ENCODE peak calls at places on chromosomes 7 and 10, in five cellular contexts. One of them, this sample, is unnamed.
A peak's percentile ranks its signal among the peaks of the same experiment; 100 is the strongest.

GRCh38 chr7:16975712-16976111 is 93.9 kb upstream of the AGR3 start:
- DNase-seq in psoas muscle: no peak
- DNase-seq in cardiac muscle cell: no peak
- DNase-seq in uterus: no peak
- DNase-seq in CD8-positive, alpha-beta T cell: no peak
- DNase-seq in this sample: no peak

GRCh38 chr7:69564454-69565417 is 33.5 kb upstream of the AUTS2 start:
- DNase-seq in psoas muscle: no peak
- DNase-seq in cardiac muscle cell: peak; percentile 86
- DNase-seq in uterus: peak; percentile 19
- DNase-seq in CD8-positive, alpha-beta T cell: no peak
- DNase-seq in this sample: no peak

GRCh38 chr10:11822809-11823121 is 391 bp upstream of the PROSER2 start:
- DNase-seq in psoas muscle: no peak
- DNase-seq in cardiac muscle cell: no peak
- DNase-seq in uterus: no peak
- DNase-seq in CD8-positive, alpha-beta T cell: no peak
- DNase-seq in this sample: no peak

GRCh38 chr10:10831085-10831484 is 186.6 kb upstream of the CELF2 start:
- DNase-seq in psoas muscle: peak; percentile 58
- DNase-seq in cardiac muscle cell: peak; percentile 80
- DNase-seq in uterus: peak; percentile 32
- DNase-seq in CD8-positive, alpha-beta T cell: no peak
- DNase-seq in this sample: peak; percentile 94

GRCh38 chr10:93819520-93819919 is 61.8 kb downstream of the LGI1 start:
- DNase-seq in psoas muscle: no peak
- DNase-seq in cardiac muscle cell: no peak
- DNase-seq in uterus: no peak
- DNase-seq in CD8-positive, alpha-beta T cell: no peak
- DNase-seq in this sample: no peak

GRCh38 chr7:13724631-13725566 is 264.6 kb downstream of the ETV1 start:
- DNase-seq in psoas muscle: no peak
- DNase-seq in cardiac muscle cell: no peak
- DNase-seq in uterus: no peak
- DNase-seq in CD8-positive, alpha-beta T cell: no peak
- DNase-seq in this sample: no peak

GRCh38 chr10:30216811-30217210 is 132.3 kb downstream of the MTPAP start:
- DNase-seq in psoas muscle: no peak
- DNase-seq in cardiac muscle cell: no peak
- DNase-seq in uterus: no peak
- DNase-seq in CD8-positive, alpha-beta T cell: no peak
- DNase-seq in this sample: no peak

GRCh38 chr7:134527979-134528371 is 608 bp downstream of the AKR1B10 start:
- DNase-seq in psoas muscle: peak; percentile 33
- DNase-seq in cardiac muscle cell: peak; percentile 71
- DNase-seq in uterus: no peak
- DNase-seq in CD8-positive, alpha-beta T cell: no peak
- DNase-seq in this sample: no peak

GRCh38 chr10:114565066-114565465 is 93.0 kb downstream of the ABLIM1 start:
- DNase-seq in psoas muscle: no peak
- DNase-seq in cardiac muscle cell: no peak
- DNase-seq in uterus: no peak
- DNase-seq in CD8-positive, alpha-beta T cell: no peak
- DNase-seq in this sample: no peak

GRCh38 chr7:44291066-44291732 is 34.2 kb downstream of the CAMK2B start:
- DNase-seq in psoas muscle: no peak
- DNase-seq in cardiac muscle cell: peak; percentile 99
- DNase-seq in uterus: peak; percentile 59
- DNase-seq in CD8-positive, alpha-beta T cell: peak; percentile 3
- DNase-seq in this sample: peak; percentile 48

GRCh38 chr7:130324270-130324669 is 20.3 kb upstream of the CPA5 start:
- DNase-seq in psoas muscle: no peak
- DNase-seq in cardiac muscle cell: no peak
- DNase-seq in uterus: no peak
- DNase-seq in CD8-positive, alpha-beta T cell: no peak
- DNase-seq in this sample: no peak

DNA sequence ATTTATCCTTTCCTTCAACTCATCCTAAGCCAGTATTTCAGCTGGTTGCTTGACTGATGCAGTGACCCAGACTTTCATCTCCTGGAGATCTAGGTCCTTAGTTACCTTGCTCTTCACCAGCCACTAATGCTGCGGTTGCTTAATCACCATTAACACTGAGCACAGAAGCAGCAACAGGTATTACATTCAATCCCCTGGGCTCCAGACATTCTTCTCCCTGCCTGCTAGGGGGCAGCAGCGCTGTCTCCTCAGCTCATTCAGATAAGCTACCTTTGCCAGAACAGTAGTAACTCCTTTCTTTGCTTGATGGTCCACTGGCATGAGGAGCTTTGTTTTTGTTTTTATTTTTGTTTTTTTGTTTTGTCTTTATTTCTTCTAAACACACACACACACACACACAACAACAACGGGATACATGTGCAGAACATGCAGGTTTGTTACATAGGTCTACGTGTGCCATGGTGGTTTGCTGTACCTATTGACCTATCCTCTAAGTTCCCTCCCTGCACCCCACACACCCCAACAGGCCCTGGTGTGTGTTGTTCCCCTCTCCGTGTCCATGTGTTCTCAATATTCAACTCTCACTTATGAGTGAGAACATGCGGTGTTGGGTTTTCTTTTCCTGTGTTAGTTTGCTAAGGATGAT is 1043.2 kb upstream of the C7orf33 start:
- DNase-seq in psoas muscle: no peak
- DNase-seq in cardiac muscle cell: peak; percentile 42
- DNase-seq in uterus: no peak
- DNase-seq in CD8-positive, alpha-beta T cell: no peak
- DNase-seq in this sample: no peak
- TF ChIP-seq CTCF in psoas muscle: no peak
- TF ChIP-seq CTCF in cardiac muscle cell: peak; percentile 60
- TF ChIP-seq CTCF in uterus: no peak
- TF ChIP-seq CTCF in CD8-positive, alpha-beta T cell: no peak
- TF ChIP-seq CTCF in this sample: no peak

GRCh38 chr10:15313844-15314243 is 57.2 kb downstream of the FAM171A1 start:
- DNase-seq in psoas muscle: no peak
- DNase-seq in cardiac muscle cell: peak; percentile 69
- DNase-seq in uterus: peak; percentile 21
- DNase-seq in CD8-positive, alpha-beta T cell: no peak
- DNase-seq in this sample: no peak
- H3K4me3 ChIP-seq in psoas muscle: no peak overlapping the region
- H3K4me3 ChIP-seq in cardiac muscle cell: no peak overlapping the region
- H3K4me3 ChIP-seq in uterus: no peak overlapping the region
- H3K4me3 ChIP-seq in CD8-positive, alpha-beta T cell: no peak overlapping the region
- H3K4me3 ChIP-seq in this sample: no peak overlapping the region

DNA sequence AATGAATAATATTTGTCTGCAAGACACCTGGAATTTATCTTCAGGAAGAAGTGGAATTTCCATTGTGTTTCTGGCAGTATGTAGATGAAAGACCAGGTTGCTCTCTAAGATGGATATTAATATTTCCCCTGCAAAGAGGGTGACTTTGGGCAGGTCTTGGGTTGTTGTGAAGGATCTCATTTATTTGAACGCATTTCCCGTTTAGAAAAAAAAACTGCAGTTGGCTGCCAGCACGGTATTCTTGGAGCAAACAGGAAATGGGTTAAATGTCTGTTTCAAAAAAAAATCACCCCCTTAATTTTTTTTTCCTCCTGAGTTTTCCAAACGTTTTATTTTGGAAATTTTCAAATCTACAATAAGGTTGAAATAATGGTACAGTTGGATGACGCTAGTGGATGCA is 11.5 kb downstream of the EIF4H start:
- DNase-seq in psoas muscle: no peak
- DNase-seq in cardiac muscle cell: peak; percentile 35
- DNase-seq in uterus: no peak
- DNase-seq in CD8-positive, alpha-beta T cell: no peak
- DNase-seq in this sample: no peak
- H3K36me3 ChIP-seq in psoas muscle: peaks cover 11% of the 10 kb centered on the region
- H3K36me3 ChIP-seq in cardiac muscle cell: peaks cover 29% of the 10 kb centered on the region
- H3K36me3 ChIP-seq in uterus: no peaks in the 10 kb centered on the region
- H3K36me3 ChIP-seq in CD8-positive, alpha-beta T cell: peaks cover 32% of the 10 kb centered on the region
- H3K36me3 ChIP-seq in this sample: peaks cover 35% of the 10 kb centered on the region

GRCh38 chr7:2617710-2617975 is 14.1 kb upstream of the TTYH3 start:
- DNase-seq in psoas muscle: no peak
- DNase-seq in cardiac muscle cell: peak; percentile 27
- DNase-seq in uterus: no peak
- DNase-seq in CD8-positive, alpha-beta T cell: no peak
- DNase-seq in this sample: no peak
- TF ChIP-seq CTCF in psoas muscle: no peak
- TF ChIP-seq CTCF in cardiac muscle cell: no peak
- TF ChIP-seq CTCF in uterus: no peak
- TF ChIP-seq CTCF in CD8-positive, alpha-beta T cell: no peak
- TF ChIP-seq CTCF in this sample: no peak

This sample was measured in ascending aorta.